ENCODE peak calls at places on chromosomes 16 and 17, in five cellular contexts. H is cerebellar cortex; M is stimulated activated CD4-positive, alpha-beta T cell treated with anti-CD3 and anti-CD28 coated beads, Interleukin-1b, Interleukin-23, amount 100 ng/mL, for 4 hours; X is T-helper 9 cell; W is DMS79 treated with DMSO at 0.1 percent for 48 hours. R is an unnamed sample.

GRCh38 chr16:27106305-27106704 is 39.6 kb downstream of the C16orf82 start:
- DNase-seq in X (no peak), H (no peak), W (no peak), M (no peak), R (no peak)

GRCh38 chr16:50609049-50609832 is 61.0 kb downstream of the NKD1 start:
- DNase-seq in M (no peak), X (no peak), H (no peak), W (no peak), R (no peak)

GRCh38 chr16:3595110-3595486 is 16.3 kb downstream of the SLX4 start:
- DNase-seq in H (no peak), W (no peak), X (no peak), M (no peak), R (no peak)

GRCh38 chr16:67150058-67150832 is 553 bp downstream of the B3GNT9 start:
- DNase-seq in X (no peak), H (no peak), W (no peak), M (no peak), R (no peak)

GRCh38 chr17:20896153-20896649 is 146.6 kb downstream of the USP22 start:
- DNase-seq in M (peak), H (peak), X (peak), W (no peak), R (peak)

GRCh38 chr17:38425048-38425447 is 3.2 kb upstream of the ARHGAP23 start:
- DNase-seq in H (no peak), W (no peak), M (no peak), X (no peak), R (no peak)

GRCh38 chr16:57903656-57904055 is 67.3 kb downstream of the CNGB1 start:
- DNase-seq in X (no peak), W (no peak), H (no peak), M (no peak), R (no peak)

GRCh38 chr17:29726721-29727252 is 104.1 kb upstream of the CORO6 start:
- DNase-seq in W (no peak), M (no peak), X (no peak), H (no peak), R (peak)

GRCh38 chr17:16987830-16988601 is 16.1 kb upstream of the TNFRSF13B start:
- DNase-seq in H (no peak), X (no peak), W (no peak), M (peak), R (no peak)

GRCh38 chr16:48188449-48189102 is 32.8 kb upstream of the ABCC12 start:
- DNase-seq in M (no peak), H (no peak), W (no peak), X (no peak), R (no peak)

R was measured in effector CD4-positive, alpha-beta T cell.